ENCODE peak calls at places on chromosome 17, in ten cellular contexts. K, G, Z, C, A, I, M, E, D and H are unnamed samples.

GRCh38 chr17:27748360-27748825 is 51.9 kb downstream of the NOS2 start:
- DNase-seq in A (no peak), I (no peak), Z (no peak), D (no peak), G (no peak), E (no peak), M (no peak), K (no peak), C (no peak), H (no peak)

GRCh38 chr17:9037741-9038140 is 16.4 kb downstream of the NTN1 start:
- DNase-seq in A (no peak), Z (no peak), D (no peak), M (no peak), I (no peak), E (no peak), G (no peak), C (no peak), K (no peak), H (no peak)

GRCh38 chr17:57372156-57372555 is 115.8 kb downstream of the MSI2 start:
- DNase-seq in A (no peak), E (peak; percentile 35), M (no peak), Z (no peak), C (no peak), D (no peak), G (no peak), I (no peak), K (no peak), H (no peak)

GRCh38 chr17:44977065-44977464 is 9.0 kb upstream of the C1QL1 start:
- DNase-seq in M (no peak), I (no peak), Z (no peak), G (no peak), A (no peak), C (no peak), K (no peak), D (no peak), E (no peak), H (no peak)

GRCh38 chr17:2030779-2031163 is 818 bp downstream of the DPH1 start:
- DNase-seq in Z (no peak), E (no peak), C (peak; percentile 61), M (no peak), G (no peak), I (no peak), A (no peak), K (no peak), D (no peak), H (no peak)

GRCh38 chr17:60602385-60602742 is 2.4 kb downstream of the PPM1D start:
- DNase-seq in K (no peak), D (no peak), Z (no peak), G (no peak), A (no peak), M (no peak), I (no peak), C (no peak), E (no peak), H (no peak)

GRCh38 chr17:7056386-7056785 is 12.5 kb upstream of the SLC16A11 start:
- DNase-seq in A (no peak), Z (no peak), E (no peak), I (no peak), M (no peak), D (no peak), C (no peak), G (no peak), K (no peak), H (no peak)

GRCh38 chr17:43927101-43927935 is 15.0 kb downstream of the PPY start:
- DNase-seq in C (peak; percentile 37), Z (no peak), E (no peak), K (no peak), G (peak; percentile 27), M (no peak), D (no peak), A (no peak), I (no peak), H (no peak)

GRCh38 chr17:958712-959451 is 20.7 kb downstream of the NXN start:
- DNase-seq in M (no peak), K (peak; percentile 60), Z (no peak), C (no peak), I (no peak), E (no peak), A (no peak), D (no peak), G (no peak), H (no peak)

GRCh38 chr17:68792042-68792685 is 163.0 kb downstream of the ABCA8 start:
- DNase-seq in D (no peak), E (no peak), G (no peak), I (no peak), A (no peak), Z (no peak), C (no peak), M (no peak), K (no peak), H (no peak)

GRCh38 chr17:79010304-79010646 is 711 bp upstream of the CANT1 start:
- DNase-seq in I (no peak), E (no peak), M (no peak), G (no peak), K (no peak), A (no peak), C (no peak), Z (peak; percentile 64), D (no peak), H (no peak)

GRCh38 chr17:35030780-35031179 is 32.7 kb downstream of the RFFL start:
- DNase-seq in D (no peak), I (no peak), M (no peak), G (no peak), A (no peak), K (no peak), E (no peak), C (no peak), Z (no peak), H (no peak)

GRCh38 chr17:81277421-81277820 is 17.7 kb downstream of the SLC38A10 start:
- DNase-seq in Z (peak; percentile 82), E (no peak), A (no peak), I (no peak), K (no peak), G (peak; percentile 48), C (peak; percentile 32), D (no peak), M (no peak), H (peak; percentile 93)

GRCh38 chr17:66006654-66007053 is 185.3 kb downstream of the CEP112 start:
- DNase-seq in Z (no peak), A (no peak), I (no peak), M (no peak), G (no peak), E (no peak), D (no peak), K (no peak), C (no peak), H (no peak)

DNA sequence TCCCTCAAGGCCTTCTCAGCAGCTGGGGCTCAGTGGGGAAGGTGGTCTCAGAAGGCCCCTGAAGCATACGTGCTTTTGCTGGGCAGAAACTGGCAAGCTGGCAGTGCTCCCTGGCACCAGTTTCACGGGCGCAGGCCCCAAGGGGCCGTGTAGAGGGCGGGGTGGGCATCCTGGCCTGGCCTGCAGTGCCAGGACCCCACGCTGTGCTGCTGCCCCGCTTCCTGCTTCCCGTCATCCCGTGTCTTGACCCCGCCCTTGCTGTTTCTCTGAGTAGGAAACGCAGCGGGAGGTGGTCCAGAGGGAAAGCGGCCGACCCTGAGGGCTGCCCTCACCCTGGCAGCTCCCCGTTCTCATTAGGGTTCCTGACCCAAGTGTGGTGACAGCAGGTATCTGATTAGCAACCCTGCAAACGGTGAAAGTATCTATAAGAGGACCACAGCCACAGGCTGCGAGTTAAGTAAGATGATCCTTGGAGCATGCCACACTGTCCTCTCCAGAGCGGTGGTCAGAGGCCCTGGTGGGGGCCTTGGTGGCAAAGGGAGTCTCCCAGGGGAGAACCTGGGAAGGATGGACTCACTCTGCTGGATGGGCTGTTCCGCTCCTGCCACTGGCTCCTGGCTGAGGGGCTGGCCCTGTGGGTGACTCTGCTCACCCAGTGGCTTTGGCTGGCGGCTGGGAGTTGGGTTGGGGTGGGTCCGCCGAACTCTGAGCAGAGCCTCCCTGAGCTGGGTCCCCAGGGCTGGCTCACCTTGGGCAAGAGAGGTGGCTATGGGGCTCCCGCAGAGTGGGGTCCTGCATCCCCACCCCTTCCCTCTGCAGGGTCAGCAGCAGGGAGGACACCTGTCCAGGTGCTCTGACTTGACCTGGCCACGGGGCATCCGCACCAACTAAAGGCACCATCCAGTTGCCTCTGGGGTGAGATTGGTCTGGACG is 7.1 kb downstream of the CDK5R1 start:
- DNase-seq in D (no peak), K (no peak), M (no peak), A (no peak), Z (no peak), I (no peak), G (no peak), C (no peak), E (no peak), H (no peak)
- TF ChIP-seq POLR2AphosphoS5 in D (no peak), K (no peak), M (no peak), A (no peak), Z (no peak), I (no peak), G (no peak), C (no peak), E (no peak), H (no peak)

GRCh38 chr17:21089933-21090888 is 36.6 kb upstream of the DHRS7B start:
- DNase-seq in E (no peak), K (no peak), G (no peak), D (no peak), C (no peak), Z (no peak), A (no peak), I (no peak), M (no peak), H (no peak)
- H3K4me3 ChIP-seq in E (no peak overlapping the region), K (no peak overlapping the region), G (no peak overlapping the region), D (no peak overlapping the region), C (no peak overlapping the region), Z (no peak overlapping the region), A (peak overlapping the region; percentile 56), I (no peak overlapping the region), M (no peak overlapping the region), H (no peak overlapping the region)

DNA sequence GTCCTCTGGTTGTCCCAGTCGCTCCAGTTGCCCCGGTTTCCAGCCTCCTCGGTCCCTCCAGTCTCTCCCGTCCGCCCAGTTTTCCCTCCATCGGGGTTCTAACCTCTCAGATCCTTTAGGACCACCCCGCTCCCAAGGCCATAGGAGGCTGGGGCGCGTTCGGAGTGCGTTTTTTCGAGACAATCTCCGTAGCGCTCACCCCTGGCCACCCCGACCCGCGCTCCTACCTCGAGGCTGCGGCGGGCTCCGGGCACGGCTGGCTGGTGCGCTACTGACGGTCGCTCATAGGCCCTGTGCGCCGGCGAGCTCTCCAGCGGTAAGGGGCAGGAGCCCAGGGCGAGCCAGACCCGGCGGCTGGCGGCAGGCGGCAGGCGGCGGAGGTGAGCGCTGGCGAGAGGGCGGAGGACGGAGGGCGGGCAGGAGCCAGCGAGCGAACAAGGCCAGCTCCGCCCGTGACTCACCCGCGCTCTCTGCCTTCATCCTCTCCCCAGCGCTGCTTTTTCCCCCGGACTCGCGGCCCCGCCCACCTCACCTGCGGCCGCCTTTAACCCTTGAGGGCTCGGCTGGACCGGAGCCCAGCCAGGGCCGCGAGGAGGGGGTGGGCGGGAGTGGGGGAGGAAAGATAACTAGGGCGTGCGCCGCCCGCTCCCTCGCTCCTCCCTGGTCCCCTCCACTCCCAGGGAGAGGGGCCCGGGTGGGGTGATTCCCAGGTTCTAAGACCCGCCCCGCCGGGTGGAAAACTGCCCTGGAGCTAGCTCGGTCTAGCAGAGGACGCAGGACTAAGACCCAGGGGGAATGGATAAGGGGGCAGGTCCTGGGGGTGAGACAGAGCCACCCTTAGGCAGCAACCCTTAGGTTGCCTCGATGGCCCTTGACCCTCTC is at the start of gene SP6:
- DNase-seq in E (peak; percentile 58), M (no peak), C (peak; percentile 91), Z (no peak), I (no peak), D (peak; percentile 80), A (no peak), K (peak; percentile 93), G (peak; percentile 91), H (no peak)
- TF ChIP-seq POLR2AphosphoS5 in E (peak; percentile 36), M (no peak), C (peak; percentile 74), Z (no peak), I (no peak), D (no peak), A (no peak), K (peak; percentile 77), G (no peak), H (peak; percentile 7)

GRCh38 chr17:19651461-19652238 is 3.1 kb downstream of the ALDH3A2 start:
- DNase-seq in K (no peak), D (no peak), Z (no peak), G (no peak), A (no peak), I (no peak), M (no peak), E (no peak), C (no peak), H (peak; percentile 31)
- H3K4me3 ChIP-seq in K (no peak overlapping the region), D (peak overlapping the region; percentile 88), Z (no peak overlapping the region), G (peak overlapping the region; percentile 16), A (no peak overlapping the region), I (no peak overlapping the region), M (peak overlapping the region; percentile 68), E (no peak overlapping the region), C (no peak overlapping the region), H (peak overlapping the region; percentile 91)